ENCODE peak calls at places on chromosome 15, in ten cellular contexts. O is psoas muscle, V is mucosa of descending colon, I is fibroblast of lung, C is fibroblast of mammary gland, D is SJSA1, G is WERI-Rb-1, S is breast epithelium, B is IMR-90, P is epithelial cell of esophagus. M is an unnamed sample.

GRCh38 chr15:39931615-39932014 is 2.3 kb upstream of the EIF2AK4 start:
- DNase-seq in O (no peak), V (no peak), I (peak), C (no peak), D (no peak), G (no peak), S (no peak), B (no peak), P (no peak), M (no peak)

GRCh38 chr15:75460646-75461045 is 9.2 kb upstream of the SIN3A start:
- DNase-seq in O (no peak), V (peak), I (no peak), C (no peak), D (no peak), G (no peak), S (no peak), B (no peak), P (no peak), M (no peak)

GRCh38 chr15:85010472-85011209 is 29.0 kb downstream of the PDE8A start:
- DNase-seq in O (no peak), V (no peak), I (peak), C (peak), D (no peak), G (no peak), S (no peak), B (no peak), P (no peak), M (no peak)

GRCh38 chr15:92625297-92625980 is 30.1 kb downstream of the FAM174B start:
- DNase-seq in O (no peak), V (no peak), I (peak), C (peak), D (no peak), G (no peak), S (no peak), B (peak), P (peak), M (peak)

GRCh38 chr15:33545866-33546265 is 235.1 kb downstream of the RYR3 start:
- DNase-seq in O (no peak), V (no peak), I (no peak), C (no peak), D (no peak), G (peak), S (no peak), B (no peak), P (no peak), M (no peak)

GRCh38 chr15:85504739-85505676 is 124.6 kb downstream of the AKAP13 start:
- DNase-seq in O (no peak), V (peak), I (peak), C (peak), D (peak), G (peak), S (peak), B (peak), P (peak), M (peak)

GRCh38 chr15:85397926-85398325 is 17.5 kb downstream of the AKAP13 start:
- DNase-seq in O (no peak), V (no peak), I (no peak), C (no peak), D (no peak), G (no peak), S (no peak), B (no peak), P (no peak), M (no peak)

GRCh38 chr15:70272565-70273355 is 175.0 kb upstream of the TLE3 start:
- DNase-seq in O (no peak), V (no peak), I (no peak), C (no peak), D (no peak), G (no peak), S (no peak), B (no peak), P (no peak), M (no peak)

GRCh38 chr15:96585634-96586386 is 255.3 kb downstream of the NR2F2 start:
- DNase-seq in O (no peak), V (no peak), I (peak), C (peak), D (no peak), G (no peak), S (no peak), B (peak), P (peak), M (peak)

GRCh38 chr15:31469801-31470545 is 143.3 kb downstream of the KLF13 start:
- DNase-seq in O (no peak), V (peak), I (no peak), C (no peak), D (no peak), G (no peak), S (no peak), B (no peak), P (no peak), M (no peak)

GRCh38 chr15:85788796-85789495 is 5.8 kb downstream of the KLHL25 start:
- DNase-seq in O (no peak), V (peak), I (no peak), C (no peak), D (no peak), G (no peak), S (peak), B (no peak), P (peak), M (no peak)

GRCh38 chr15:51094606-51095569 is at the start of gene TNFAIP8L3:
- DNase-seq in O (peak), V (peak), I (peak), C (no peak), D (no peak), G (peak), S (no peak), B (no peak), P (peak), M (no peak)

GRCh38 chr15:82043130-82043673 is 2.6 kb downstream of the MEX3B start:
- DNase-seq in O (no peak), V (no peak), I (no peak), C (no peak), D (no peak), G (no peak), S (no peak), B (no peak), P (no peak), M (no peak)

GRCh38 chr15:67158367-67158766 is 93.0 kb downstream of the SMAD3 start:
- DNase-seq in O (no peak), V (no peak), I (no peak), C (no peak), D (no peak), G (no peak), S (no peak), B (no peak), P (no peak), M (no peak)

GRCh38 chr15:38647683-38648082 is 83.1 kb upstream of the RASGRP1 start:
- DNase-seq in O (no peak), V (peak), I (peak), C (peak), D (no peak), G (no peak), S (no peak), B (peak), P (peak), M (peak)

GRCh38 chr15:81256916-81257315 is 60.2 kb downstream of the IL16 start:
- DNase-seq in O (no peak), V (no peak), I (peak), C (peak), D (no peak), G (no peak), S (no peak), B (peak), P (peak), M (peak)

GRCh38 chr15:44092221-44092620 is 102.8 kb downstream of the FRMD5 start:
- DNase-seq in O (no peak), V (no peak), I (peak), C (peak), D (no peak), G (no peak), S (no peak), B (peak), P (peak), M (peak)

GRCh38 chr15:100623301-100623700 is 20.9 kb downstream of the ASB7 start:
- DNase-seq in O (no peak), V (no peak), I (no peak), C (peak), D (no peak), G (no peak), S (no peak), B (no peak), P (peak), M (peak)

GRCh38 chr15:36501063-36501678 is 78.3 kb upstream of the CDIN1 start:
- DNase-seq in O (no peak), V (peak), I (peak), C (peak), D (no peak), G (peak), S (no peak), B (peak), P (peak), M (peak)

GRCh38 chr15:96035091-96035490 is 295.4 kb upstream of the NR2F2 start:
- DNase-seq in O (no peak), V (no peak), I (no peak), C (no peak), D (no peak), G (no peak), S (no peak), B (no peak), P (no peak), M (no peak)

GRCh38 chr15:65963911-65964482 is 94.7 kb downstream of the RAB11A start:
- DNase-seq in O (no peak), V (no peak), I (no peak), C (no peak), D (no peak), G (no peak), S (no peak), B (no peak), P (no peak), M (no peak)

GRCh38 chr15:80246425-80246894 is 5.6 kb downstream of the CTXND1 start:
- DNase-seq in O (no peak), V (no peak), I (no peak), C (no peak), D (peak), G (no peak), S (no peak), B (peak), P (no peak), M (no peak)
- H3K4me3 ChIP-seq in O (no peak), V (no peak), I (no peak), C (no peak), D (no peak), G (no peak), S (no peak), B (no peak), P (no peak), M (no peak)

GRCh38 chr15:98801234-98801561 is 152.9 kb downstream of the IGF1R start:
- DNase-seq in O (no peak), V (no peak), I (no peak), C (no peak), D (no peak), G (no peak), S (no peak), B (no peak), P (no peak), M (no peak)

GRCh38 chr15:98799991-98800390 is 151.7 kb downstream of the IGF1R start:
- DNase-seq in O (no peak), V (no peak), I (no peak), C (no peak), D (no peak), G (no peak), S (no peak), B (no peak), P (no peak), M (no peak)

GRCh38 chr15:98799461-98799971 is 151.2 kb downstream of the IGF1R start:
- DNase-seq in O (no peak), V (no peak), I (no peak), C (no peak), D (no peak), G (peak), S (no peak), B (peak), P (peak), M (peak)

GRCh38 chr15:98802187-98802586 is 153.8 kb downstream of the IGF1R start:
- DNase-seq in O (no peak), V (peak), I (no peak), C (no peak), D (no peak), G (no peak), S (no peak), B (no peak), P (no peak), M (no peak)

GRCh38 chr15:98800437-98801233 is 152.3 kb downstream of the IGF1R start:
- DNase-seq in O (peak), V (peak), I (peak), C (peak), D (peak), G (peak), S (no peak), B (peak), P (peak), M (peak)
- H3K4me3 ChIP-seq in O (peak), V (no peak), I (no peak), C (no peak), D (no peak), G (peak), S (no peak), B (no peak), P (no peak), M (peak)

GRCh38 chr15:89378699-89379422 is 44.2 kb upstream of the POLG start:
- DNase-seq in O (no peak), V (no peak), I (no peak), C (no peak), D (no peak), G (peak), S (no peak), B (no peak), P (no peak), M (no peak)
- H3K4me3 ChIP-seq in O (peak), V (no peak), I (no peak), C (no peak), D (no peak), G (no peak), S (peak), B (no peak), P (no peak), M (no peak)

DNA sequence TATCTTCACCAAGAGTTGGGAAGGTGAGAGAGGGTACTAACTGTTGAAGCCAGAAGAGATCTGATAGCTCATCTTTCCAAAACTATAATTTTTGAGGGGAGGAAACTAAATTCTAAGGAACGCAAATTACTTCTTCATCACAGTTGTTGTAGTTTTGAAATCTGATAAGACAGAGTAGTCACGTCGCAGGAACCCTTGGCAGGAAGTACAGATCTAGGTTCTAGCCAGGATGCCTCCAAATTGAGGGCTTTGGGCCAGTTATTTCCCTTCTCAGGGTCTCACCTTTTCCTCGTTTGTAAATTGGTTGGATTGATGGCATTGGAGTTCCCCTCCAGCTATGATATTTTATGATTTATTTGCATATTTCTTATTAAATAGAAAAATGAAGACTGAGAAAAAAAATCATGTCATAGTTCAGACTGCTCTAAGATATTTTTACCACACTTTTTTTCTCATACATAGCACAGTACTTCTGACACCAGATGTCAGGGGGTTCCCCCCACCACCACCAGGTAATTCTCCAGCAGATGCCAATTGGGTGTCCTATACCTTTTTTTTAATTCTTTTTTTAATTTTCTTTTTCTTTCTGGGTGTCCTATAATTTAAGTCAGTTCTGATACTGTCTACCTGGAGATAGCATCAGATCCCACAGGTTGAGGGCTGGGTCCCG is 32.3 kb upstream of the APH1B start:
- DNase-seq in O (no peak), V (no peak), I (no peak), C (no peak), D (no peak), G (no peak), S (no peak), B (no peak), P (no peak), M (no peak)
- H3K4me3 ChIP-seq in O (no peak), V (no peak), I (no peak), C (no peak), D (no peak), G (no peak), S (no peak), B (no peak), P (no peak), M (no peak)

DNA sequence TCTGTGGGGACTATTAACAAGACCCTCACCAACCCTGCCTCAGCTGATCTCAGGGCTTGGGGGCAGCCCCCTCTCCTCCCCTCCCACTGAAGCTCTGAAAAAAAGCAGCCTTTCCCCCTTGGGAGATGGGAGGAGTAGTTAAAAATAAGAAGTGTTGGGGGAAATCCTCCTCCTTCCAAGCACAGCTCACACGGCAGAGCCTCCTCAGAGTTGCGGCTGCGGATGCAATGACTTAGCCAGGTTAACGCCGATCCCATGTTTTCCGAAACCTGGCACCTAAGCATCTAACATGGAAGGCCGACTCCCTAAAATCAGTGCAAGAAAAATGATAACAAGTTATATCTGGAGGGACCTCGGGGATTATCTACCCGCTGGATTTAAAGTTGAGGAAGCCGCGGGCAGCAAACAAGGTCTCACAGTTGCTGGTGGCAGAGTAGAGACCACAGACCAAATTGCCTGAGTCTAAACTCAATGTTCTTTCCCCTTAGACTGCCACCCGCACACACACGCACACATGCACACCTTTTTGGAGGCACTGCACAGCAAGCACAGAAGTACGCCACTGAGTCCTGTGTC is 1.1 kb upstream of the TPM1 start:
- DNase-seq in O (no peak), V (no peak), I (no peak), C (no peak), D (no peak), G (no peak), S (no peak), B (no peak), P (no peak), M (no peak)
- H3K4me3 ChIP-seq in O (peak), V (no peak), I (no peak), C (no peak), D (peak), G (peak), S (peak), B (peak), P (peak), M (peak)

M was measured in AG10803.